ENCODE peak calls at places on chromosomes 16 and 17, in seven cellular contexts. One of them, this sample, is unnamed.

GRCh38 chr17:31802502-31802901 is 56.5 kb downstream of the COPRS start:
- DNase-seq in stomach: no peak
- DNase-seq in A549: no peak
- DNase-seq in LNCaP clone FGC: no peak
- DNase-seq in stimulated activated CD8-positive, alpha-beta memory T cell treated with anti-CD3 and anti-CD28 coated beads, Interleukin-4, amount 100 ng/mL, for 48 hours: no peak
- DNase-seq in mucosa of gallbladder: no peak
- DNase-seq in NCI-H1436: no peak
- DNase-seq in this sample: no peak

GRCh38 chr16:28139530-28139929 is 72.2 kb downstream of the XPO6 start:
- DNase-seq in stomach: no peak
- DNase-seq in A549: peak; percentile 22
- DNase-seq in LNCaP clone FGC: no peak
- DNase-seq in stimulated activated CD8-positive, alpha-beta memory T cell treated with anti-CD3 and anti-CD28 coated beads, Interleukin-4, amount 100 ng/mL, for 48 hours: no peak
- DNase-seq in mucosa of gallbladder: no peak
- DNase-seq in NCI-H1436: no peak
- DNase-seq in this sample: no peak

GRCh38 chr17:68420065-68420847 is 37.0 kb downstream of the WIPI1 start:
- DNase-seq in stomach: no peak
- DNase-seq in A549: no peak
- DNase-seq in LNCaP clone FGC: no peak
- DNase-seq in stimulated activated CD8-positive, alpha-beta memory T cell treated with anti-CD3 and anti-CD28 coated beads, Interleukin-4, amount 100 ng/mL, for 48 hours: no peak
- DNase-seq in mucosa of gallbladder: no peak
- DNase-seq in NCI-H1436: no peak
- DNase-seq in this sample: no peak

GRCh38 chr17:82884923-82885322 is 45.1 kb upstream of the ZNF750 start:
- DNase-seq in stomach: no peak
- DNase-seq in A549: no peak
- DNase-seq in LNCaP clone FGC: no peak
- DNase-seq in stimulated activated CD8-positive, alpha-beta memory T cell treated with anti-CD3 and anti-CD28 coated beads, Interleukin-4, amount 100 ng/mL, for 48 hours: peak; percentile 56
- DNase-seq in mucosa of gallbladder: no peak
- DNase-seq in NCI-H1436: no peak
- DNase-seq in this sample: peak; percentile 64

GRCh38 chr16:88638323-88639230 is at the start of gene IL17C:
- DNase-seq in stomach: peak; percentile 83
- DNase-seq in A549: no peak
- DNase-seq in LNCaP clone FGC: peak; percentile 54
- DNase-seq in stimulated activated CD8-positive, alpha-beta memory T cell treated with anti-CD3 and anti-CD28 coated beads, Interleukin-4, amount 100 ng/mL, for 48 hours: no peak
- DNase-seq in mucosa of gallbladder: no peak
- DNase-seq in NCI-H1436: no peak
- DNase-seq in this sample: peak; percentile 39

GRCh38 chr16:15461376-15461775 is 27.0 kb downstream of the BMERB1 start:
- DNase-seq in stomach: no peak
- DNase-seq in A549: no peak
- DNase-seq in LNCaP clone FGC: no peak
- DNase-seq in stimulated activated CD8-positive, alpha-beta memory T cell treated with anti-CD3 and anti-CD28 coated beads, Interleukin-4, amount 100 ng/mL, for 48 hours: no peak
- DNase-seq in mucosa of gallbladder: no peak
- DNase-seq in NCI-H1436: no peak
- DNase-seq in this sample: no peak

GRCh38 chr16:31298958-31299357 is 39.2 kb downstream of the ITGAM start:
- DNase-seq in stomach: no peak
- DNase-seq in A549: no peak
- DNase-seq in LNCaP clone FGC: no peak
- DNase-seq in stimulated activated CD8-positive, alpha-beta memory T cell treated with anti-CD3 and anti-CD28 coated beads, Interleukin-4, amount 100 ng/mL, for 48 hours: no peak
- DNase-seq in mucosa of gallbladder: no peak
- DNase-seq in NCI-H1436: no peak
- DNase-seq in this sample: no peak

GRCh38 chr17:73205326-73205980 is 12.6 kb downstream of the COG1 start:
- DNase-seq in stomach: no peak
- DNase-seq in A549: no peak
- DNase-seq in LNCaP clone FGC: peak; percentile 87
- DNase-seq in stimulated activated CD8-positive, alpha-beta memory T cell treated with anti-CD3 and anti-CD28 coated beads, Interleukin-4, amount 100 ng/mL, for 48 hours: no peak
- DNase-seq in mucosa of gallbladder: no peak
- DNase-seq in NCI-H1436: no peak
- DNase-seq in this sample: no peak

GRCh38 chr17:61799812-61800484 is 63.4 kb downstream of the BRIP1 start:
- DNase-seq in stomach: no peak
- DNase-seq in A549: no peak
- DNase-seq in LNCaP clone FGC: no peak
- DNase-seq in stimulated activated CD8-positive, alpha-beta memory T cell treated with anti-CD3 and anti-CD28 coated beads, Interleukin-4, amount 100 ng/mL, for 48 hours: no peak
- DNase-seq in mucosa of gallbladder: no peak
- DNase-seq in NCI-H1436: no peak
- DNase-seq in this sample: no peak

GRCh38 chr17:74485012-74485743 is 18.7 kb downstream of the CD300A start:
- DNase-seq in stomach: peak; percentile 8
- DNase-seq in A549: no peak
- DNase-seq in LNCaP clone FGC: no peak
- DNase-seq in stimulated activated CD8-positive, alpha-beta memory T cell treated with anti-CD3 and anti-CD28 coated beads, Interleukin-4, amount 100 ng/mL, for 48 hours: peak; percentile 9
- DNase-seq in mucosa of gallbladder: no peak
- DNase-seq in NCI-H1436: no peak
- DNase-seq in this sample: no peak

GRCh38 chr16:1105888-1106620 is 10.0 kb upstream of the C1QTNF8 start:
- DNase-seq in stomach: peak; percentile 73
- DNase-seq in A549: peak; percentile 94
- DNase-seq in LNCaP clone FGC: no peak
- DNase-seq in stimulated activated CD8-positive, alpha-beta memory T cell treated with anti-CD3 and anti-CD28 coated beads, Interleukin-4, amount 100 ng/mL, for 48 hours: peak; percentile 69
- DNase-seq in mucosa of gallbladder: peak; percentile 65
- DNase-seq in NCI-H1436: peak; percentile 57
- DNase-seq in this sample: peak; percentile 65

GRCh38 chr17:50356892-50357510 is 11.1 kb downstream of the XYLT2 start:
- DNase-seq in stomach: peak; percentile 15
- DNase-seq in A549: no peak
- DNase-seq in LNCaP clone FGC: no peak
- DNase-seq in stimulated activated CD8-positive, alpha-beta memory T cell treated with anti-CD3 and anti-CD28 coated beads, Interleukin-4, amount 100 ng/mL, for 48 hours: no peak
- DNase-seq in mucosa of gallbladder: no peak
- DNase-seq in NCI-H1436: no peak
- DNase-seq in this sample: no peak

GRCh38 chr16:75345711-75346110 is 87.6 kb downstream of the CFDP1 start:
- DNase-seq in stomach: no peak
- DNase-seq in A549: no peak
- DNase-seq in LNCaP clone FGC: no peak
- DNase-seq in stimulated activated CD8-positive, alpha-beta memory T cell treated with anti-CD3 and anti-CD28 coated beads, Interleukin-4, amount 100 ng/mL, for 48 hours: no peak
- DNase-seq in mucosa of gallbladder: no peak
- DNase-seq in NCI-H1436: no peak
- DNase-seq in this sample: no peak

GRCh38 chr16:9050102-9050830 is 41.2 kb upstream of the HAPSTR1 start:
- DNase-seq in stomach: no peak
- DNase-seq in A549: no peak
- DNase-seq in LNCaP clone FGC: no peak
- DNase-seq in stimulated activated CD8-positive, alpha-beta memory T cell treated with anti-CD3 and anti-CD28 coated beads, Interleukin-4, amount 100 ng/mL, for 48 hours: peak; percentile 56
- DNase-seq in mucosa of gallbladder: no peak
- DNase-seq in NCI-H1436: no peak
- DNase-seq in this sample: peak; percentile 39

GRCh38 chr16:8675183-8676159 is 1.1 kb downstream of the ABAT start:
- DNase-seq in stomach: no peak
- DNase-seq in A549: no peak
- DNase-seq in LNCaP clone FGC: no peak
- DNase-seq in stimulated activated CD8-positive, alpha-beta memory T cell treated with anti-CD3 and anti-CD28 coated beads, Interleukin-4, amount 100 ng/mL, for 48 hours: peak; percentile 63
- DNase-seq in mucosa of gallbladder: no peak
- DNase-seq in NCI-H1436: no peak
- DNase-seq in this sample: peak; percentile 80

GRCh38 chr16:4293822-4294457 is 21.1 kb upstream of the TFAP4 start:
- DNase-seq in stomach: peak; percentile 58
- DNase-seq in A549: peak; percentile 50
- DNase-seq in LNCaP clone FGC: no peak
- DNase-seq in stimulated activated CD8-positive, alpha-beta memory T cell treated with anti-CD3 and anti-CD28 coated beads, Interleukin-4, amount 100 ng/mL, for 48 hours: no peak
- DNase-seq in mucosa of gallbladder: peak; percentile 40
- DNase-seq in NCI-H1436: peak; percentile 38
- DNase-seq in this sample: no peak

GRCh38 chr16:56549744-56550385 is 15.0 kb upstream of the MT4 start:
- DNase-seq in stomach: no peak
- DNase-seq in A549: no peak
- DNase-seq in LNCaP clone FGC: no peak
- DNase-seq in stimulated activated CD8-positive, alpha-beta memory T cell treated with anti-CD3 and anti-CD28 coated beads, Interleukin-4, amount 100 ng/mL, for 48 hours: peak; percentile 29
- DNase-seq in mucosa of gallbladder: no peak
- DNase-seq in NCI-H1436: no peak
- DNase-seq in this sample: peak; percentile 35

GRCh38 chr17:30521766-30522165 is 44.6 kb downstream of the GOSR1 start:
- DNase-seq in stomach: no peak
- DNase-seq in A549: no peak
- DNase-seq in LNCaP clone FGC: no peak
- DNase-seq in stimulated activated CD8-positive, alpha-beta memory T cell treated with anti-CD3 and anti-CD28 coated beads, Interleukin-4, amount 100 ng/mL, for 48 hours: no peak
- DNase-seq in mucosa of gallbladder: no peak
- DNase-seq in NCI-H1436: no peak
- DNase-seq in this sample: no peak

GRCh38 chr17:76658387-76658705 is 14.8 kb upstream of the ST6GALNAC1 start:
- DNase-seq in stomach: no peak
- DNase-seq in A549: no peak
- DNase-seq in LNCaP clone FGC: no peak
- DNase-seq in stimulated activated CD8-positive, alpha-beta memory T cell treated with anti-CD3 and anti-CD28 coated beads, Interleukin-4, amount 100 ng/mL, for 48 hours: no peak
- DNase-seq in mucosa of gallbladder: no peak
- DNase-seq in NCI-H1436: no peak
- DNase-seq in this sample: no peak

GRCh38 chr16:68309798-68310197 is 948 bp downstream of the SLC7A6OS start:
- DNase-seq in stomach: no peak
- DNase-seq in A549: no peak
- DNase-seq in LNCaP clone FGC: no peak
- DNase-seq in stimulated activated CD8-positive, alpha-beta memory T cell treated with anti-CD3 and anti-CD28 coated beads, Interleukin-4, amount 100 ng/mL, for 48 hours: no peak
- DNase-seq in mucosa of gallbladder: no peak
- DNase-seq in NCI-H1436: no peak
- DNase-seq in this sample: no peak

This sample was measured in activated CD8-positive, alpha-beta T cell treated with anti-CD3 and anti-CD28 coated beads for 36 hours.